ENCODE peak calls at places on chromosomes 2 and 18, in four cellular contexts. Z is GM23248, H is SK-N-SH, F is neural progenitor cell. E is an unnamed sample.

GRCh38 chr2:59307196-59307595 is 1066.1 kb upstream of the FANCL start:
- DNase-seq in Z (no peak), H (no peak), F (no peak), E (no peak)

GRCh38 chr18:5895300-5895885 is at the start of gene TMEM200C:
- DNase-seq in H (peak; percentile 86), Z (peak; percentile 36), F (peak; percentile 90), E (peak; percentile 58)

GRCh38 chr2:8599421-8600242 is 82.2 kb upstream of the ID2 start:
- DNase-seq in H (no peak), Z (no peak), F (no peak), E (no peak)

GRCh38 chr2:162244559-162245031 is 1.4 kb upstream of the FAP start:
- DNase-seq in Z (peak; percentile 96), F (no peak), H (no peak), E (no peak)

GRCh38 chr2:86157009-86157556 is 38.2 kb downstream of the IMMT start:
- DNase-seq in F (no peak), H (no peak), Z (no peak), E (no peak)

GRCh38 chr2:19228720-19229119 is 129.7 kb downstream of the OSR1 start:
- DNase-seq in H (no peak), F (peak; percentile 83), Z (no peak), E (no peak)

GRCh38 chr2:156935611-156936010 is 321.9 kb upstream of the GALNT5 start:
- DNase-seq in F (peak; percentile 11), Z (no peak), H (no peak), E (no peak)

GRCh38 chr2:101617188-101617587 is 80.3 kb upstream of the MAP4K4 start:
- DNase-seq in Z (peak; percentile 64), H (no peak), F (no peak), E (no peak)

GRCh38 chr2:3320910-3321605 is 56.6 kb downstream of the EIPR1 start:
- DNase-seq in Z (no peak), F (no peak), H (no peak), E (no peak)

GRCh38 chr18:45739268-45739667 is 15.3 kb downstream of the SLC14A1 start:
- DNase-seq in F (no peak), H (no peak), Z (no peak), E (no peak)

GRCh38 chr2:170815746-170816498 is 765 bp upstream of the GAD1 start:
- DNase-seq in Z (peak; percentile 67), H (peak; percentile 89), F (peak; percentile 94), E (peak; percentile 80)

GRCh38 chr2:1750935-1751767 is 6.8 kb upstream of the PXDN start:
- DNase-seq in F (peak; percentile 82), H (peak; percentile 91), Z (peak; percentile 92), E (peak; percentile 46)

GRCh38 chr18:72155327-72155726 is 388.8 kb downstream of the CBLN2 start:
- DNase-seq in Z (no peak), F (no peak), H (no peak), E (no peak)

GRCh38 chr2:100592226-100592625 is 29.4 kb downstream of the PDCL3 start:
- DNase-seq in H (no peak), F (no peak), Z (no peak), E (no peak)

GRCh38 chr18:24185805-24186204 is 46.9 kb downstream of the CABYR start:
- DNase-seq in Z (no peak), H (no peak), F (no peak), E (no peak)

GRCh38 chr2:111202266-111203040 is 81.7 kb downstream of the BCL2L11 start:
- DNase-seq in H (no peak), F (no peak), Z (peak; percentile 14), E (no peak)
- H3K9ac ChIP-seq in H (no peak overlapping the region), F (no peak overlapping the region), Z (no peak overlapping the region), E (no peak overlapping the region)

DNA sequence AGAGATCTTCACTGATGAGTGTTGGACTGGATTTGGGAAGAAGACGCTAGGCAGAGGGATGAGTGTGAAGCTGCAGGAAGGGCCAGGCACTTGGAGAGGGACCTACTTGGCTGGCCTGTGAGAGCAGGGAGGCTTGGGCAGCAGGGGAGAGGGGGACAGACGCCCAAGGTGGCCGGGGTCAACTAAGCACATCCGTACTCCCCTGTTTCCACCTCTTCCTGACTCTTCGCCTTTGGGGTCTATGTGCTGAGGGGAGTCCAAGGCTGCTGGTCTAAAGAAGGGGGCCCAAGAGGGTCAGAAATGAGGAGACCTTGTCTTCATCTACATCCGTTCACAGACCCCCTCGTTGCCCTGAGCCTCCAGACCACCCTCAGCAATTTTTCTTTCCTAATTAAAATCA is 16.7 kb downstream of the DPYSL5 start:
- DNase-seq in Z (no peak), F (no peak), H (no peak), E (no peak)
- TF ChIP-seq EZH2phosphoT487 in Z (no peak), F (no peak), H (no peak), E (no peak)

GRCh38 chr2:210475726-210476125 is 833 bp downstream of the LANCL1 start:
- DNase-seq in Z (peak; percentile 42), H (peak; percentile 22), F (no peak), E (no peak)

GRCh38 chr2:210476194-210477128 is at the start of gene LANCL1:
- DNase-seq in Z (peak; percentile 95), F (peak; percentile 94), H (peak; percentile 93), E (peak; percentile 95)

GRCh38 chr2:210478661-210479060 is 2.1 kb upstream of the LANCL1 start:
- DNase-seq in Z (no peak), F (no peak), H (no peak), E (no peak)

GRCh38 chr2:210480079-210480478 is 3.5 kb upstream of the LANCL1 start:
- DNase-seq in Z (no peak), H (no peak), F (no peak), E (no peak)

DNA sequence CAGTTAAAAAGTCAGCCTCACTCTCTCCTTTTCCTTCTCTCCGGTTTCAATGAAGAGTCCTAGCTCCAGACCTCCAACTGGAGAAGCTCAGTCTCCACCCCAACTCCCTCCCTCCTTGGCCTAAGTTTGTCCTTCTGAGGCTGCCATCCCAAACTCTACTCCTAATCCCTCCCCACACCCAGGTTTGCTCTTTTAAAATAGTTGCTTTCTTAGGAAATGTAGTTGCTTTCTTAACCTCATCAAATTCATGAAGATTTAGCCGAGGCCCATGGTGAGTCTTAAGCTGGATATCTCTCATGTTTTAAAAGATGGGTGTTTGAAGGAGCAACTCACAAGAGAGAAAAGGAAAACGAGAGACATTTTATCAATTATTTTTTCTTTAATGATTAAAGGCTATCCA is 937 bp upstream of the LANCL1 start:
- DNase-seq in Z (peak; percentile 65), H (peak; percentile 14), F (peak; percentile 53), E (peak; percentile 38)
- H3K9ac ChIP-seq in Z (peak overlapping the region; percentile 91), H (peak overlapping the region; percentile 73), F (peak overlapping the region; percentile 3), E (peak overlapping the region; percentile 81)

GRCh38 chr2:237300755-237301154 is 113.2 kb downstream of the COL6A3 start:
- DNase-seq in F (no peak), H (no peak), Z (no peak), E (no peak)

GRCh38 chr2:237298323-237299118 is 115.4 kb downstream of the COL6A3 start:
- DNase-seq in Z (peak; percentile 70), F (no peak), H (peak; percentile 33), E (no peak)

GRCh38 chr2:237297421-237298155 is 116.4 kb downstream of the COL6A3 start:
- DNase-seq in H (no peak), F (no peak), Z (peak; percentile 28), E (no peak)

GRCh38 chr2:237301595-237301994 is 112.4 kb downstream of the COL6A3 start:
- DNase-seq in Z (no peak), F (no peak), H (no peak), E (no peak)

DNA sequence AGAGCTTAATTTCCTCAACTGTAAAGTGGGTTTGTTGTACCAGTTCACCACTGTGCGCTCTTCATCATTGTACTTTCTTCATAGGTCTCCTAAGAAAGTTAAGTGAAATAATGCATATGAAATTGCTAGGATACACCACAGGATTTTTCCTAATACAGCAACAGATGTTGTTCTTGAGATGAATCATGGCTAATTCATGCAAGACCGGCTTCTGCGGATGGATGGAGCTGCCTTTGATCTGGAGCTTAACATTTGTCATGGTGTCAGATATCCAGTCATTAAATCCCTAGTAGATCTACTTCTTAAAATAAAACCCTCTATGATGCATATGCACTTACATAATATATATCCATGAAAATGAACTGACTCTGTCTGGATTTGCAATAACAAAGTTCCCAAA is 114.1 kb downstream of the COL6A3 start:
- DNase-seq in F (no peak), Z (peak; percentile 94), H (no peak), E (no peak)
- TF ChIP-seq EZH2phosphoT487 in F (no peak), Z (no peak), H (no peak), E (no peak)

GRCh38 chr18:48548404-48548771 is 9.6 kb downstream of the CTIF start:
- DNase-seq in F (no peak), Z (peak; percentile 90), H (no peak), E (no peak)
- H3K9ac ChIP-seq in F (no peak overlapping the region), Z (peak overlapping the region; percentile 83), H (no peak overlapping the region), E (no peak overlapping the region)

DNA sequence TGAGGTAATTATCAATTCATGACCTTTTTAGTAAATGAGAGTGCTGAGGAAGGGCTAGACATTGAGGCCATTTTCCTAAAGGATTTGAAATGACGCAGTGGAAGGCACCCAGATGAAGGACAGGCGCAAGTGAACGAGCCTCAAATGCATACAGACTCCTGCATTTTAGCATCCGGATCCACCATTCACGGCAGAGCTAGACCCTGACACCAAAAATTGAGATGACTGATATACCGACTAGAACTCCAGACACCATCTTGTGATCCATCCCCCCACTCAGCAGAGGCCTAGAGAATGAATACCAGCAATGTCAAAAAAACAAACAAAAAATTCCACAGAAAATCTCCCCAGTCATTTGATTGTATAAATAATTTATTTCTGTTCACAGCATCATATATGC is 4.2 kb downstream of the ARL4C start:
- DNase-seq in Z (no peak), F (no peak), H (no peak), E (no peak)
- TF ChIP-seq EZH2phosphoT487 in Z (no peak), F (no peak), H (no peak), E (no peak)

GRCh38 chr2:203913947-203914346 is 22.6 kb upstream of the ICOS start:
- DNase-seq in Z (no peak), H (no peak), F (no peak), E (no peak)

GRCh38 chr2:203918264-203918663 is 18.3 kb upstream of the ICOS start:
- DNase-seq in Z (no peak), H (no peak), F (peak; percentile 21), E (no peak)

GRCh38 chr2:203915256-203915655 is 21.3 kb upstream of the ICOS start:
- DNase-seq in F (no peak), Z (peak; percentile 65), H (no peak), E (no peak)

GRCh38 chr2:203916756-203917155 is 19.8 kb upstream of the ICOS start:
- DNase-seq in H (no peak), Z (no peak), F (no peak), E (no peak)

GRCh38 chr2:203914546-203915169 is 21.9 kb upstream of the ICOS start:
- DNase-seq in F (no peak), H (no peak), Z (peak; percentile 34), E (no peak)
- H3K9ac ChIP-seq in F (no peak overlapping the region), H (no peak overlapping the region), Z (peak overlapping the region; percentile 55), E (no peak overlapping the region)

GRCh38 chr18:2526320-2526719 is 45.0 kb downstream of the METTL4 start:
- DNase-seq in Z (no peak), H (no peak), F (no peak), E (no peak)

GRCh38 chr18:2518473-2518872 is 52.8 kb downstream of the METTL4 start:
- DNase-seq in F (no peak), Z (no peak), H (no peak), E (no peak)

GRCh38 chr18:2522112-2522511 is 49.2 kb downstream of the METTL4 start:
- DNase-seq in Z (no peak), H (no peak), F (no peak), E (no peak)
- TF ChIP-seq EZH2phosphoT487 in Z (no peak), H (no peak), F (no peak), E (no peak)

GRCh38 chr2:240778426-240778825 is 41.6 kb downstream of the KIF1A start:
- DNase-seq in F (no peak), H (no peak), Z (no peak), E (no peak)
- H3K9ac ChIP-seq in F (no peak overlapping the region), H (no peak overlapping the region), Z (no peak overlapping the region), E (no peak overlapping the region)